ENCODE peak calls at places on chromosomes 7 and 10, in five cellular contexts. One of them, this sample, is unnamed.

GRCh38 chr10:102720337-102720736 is 5.9 kb downstream of the SFXN2 start:
- DNase-seq in activated T-helper 1 cell treated with anti-CD3 and anti-CD28 coated beads, Interleukin-2, amount 50 U/mL, for 16 hours: no peak
- DNase-seq in ACHN: no peak
- DNase-seq in HEK293T: no peak
- DNase-seq in GM04504: no peak
- DNase-seq in this sample: no peak

GRCh38 chr7:108246227-108246837 is 116.2 kb upstream of the LAMB4 start:
- DNase-seq in activated T-helper 1 cell treated with anti-CD3 and anti-CD28 coated beads, Interleukin-2, amount 50 U/mL, for 16 hours: no peak
- DNase-seq in ACHN: peak
- DNase-seq in HEK293T: no peak
- DNase-seq in GM04504: peak
- DNase-seq in this sample: no peak

GRCh38 chr7:147535619-147536200 is 1054.9 kb upstream of the C7orf33 start:
- DNase-seq in activated T-helper 1 cell treated with anti-CD3 and anti-CD28 coated beads, Interleukin-2, amount 50 U/mL, for 16 hours: no peak
- DNase-seq in ACHN: no peak
- DNase-seq in HEK293T: no peak
- DNase-seq in GM04504: peak
- DNase-seq in this sample: no peak

GRCh38 chr7:81600608-81601007 is 169.2 kb downstream of the HGF start:
- DNase-seq in activated T-helper 1 cell treated with anti-CD3 and anti-CD28 coated beads, Interleukin-2, amount 50 U/mL, for 16 hours: no peak
- DNase-seq in ACHN: no peak
- DNase-seq in HEK293T: no peak
- DNase-seq in GM04504: no peak
- DNase-seq in this sample: no peak

GRCh38 chr10:117175901-117176534 is 21.3 kb upstream of the KCNK18 start:
- DNase-seq in activated T-helper 1 cell treated with anti-CD3 and anti-CD28 coated beads, Interleukin-2, amount 50 U/mL, for 16 hours: peak
- DNase-seq in ACHN: peak
- DNase-seq in HEK293T: peak
- DNase-seq in GM04504: peak
- DNase-seq in this sample: peak

GRCh38 chr10:24596531-24596930 is 127.2 kb downstream of the ARHGAP21 start:
- DNase-seq in activated T-helper 1 cell treated with anti-CD3 and anti-CD28 coated beads, Interleukin-2, amount 50 U/mL, for 16 hours: no peak
- DNase-seq in ACHN: no peak
- DNase-seq in HEK293T: no peak
- DNase-seq in GM04504: no peak
- DNase-seq in this sample: no peak

GRCh38 chr7:144035385-144035784 is 13.4 kb upstream of the OR2A5 start:
- DNase-seq in activated T-helper 1 cell treated with anti-CD3 and anti-CD28 coated beads, Interleukin-2, amount 50 U/mL, for 16 hours: no peak
- DNase-seq in ACHN: no peak
- DNase-seq in HEK293T: no peak
- DNase-seq in GM04504: no peak
- DNase-seq in this sample: no peak

GRCh38 chr10:114486938-114487814 is 82.9 kb upstream of the AFAP1L2 start:
- DNase-seq in activated T-helper 1 cell treated with anti-CD3 and anti-CD28 coated beads, Interleukin-2, amount 50 U/mL, for 16 hours: no peak
- DNase-seq in ACHN: peak
- DNase-seq in HEK293T: peak
- DNase-seq in GM04504: no peak
- DNase-seq in this sample: no peak

GRCh38 chr10:30857803-30858202 is 173.9 kb downstream of the ZNF438 start:
- DNase-seq in activated T-helper 1 cell treated with anti-CD3 and anti-CD28 coated beads, Interleukin-2, amount 50 U/mL, for 16 hours: no peak
- DNase-seq in ACHN: no peak
- DNase-seq in HEK293T: no peak
- DNase-seq in GM04504: peak
- DNase-seq in this sample: no peak

GRCh38 chr10:69839696-69840345 is 38.1 kb downstream of the COL13A1 start:
- DNase-seq in activated T-helper 1 cell treated with anti-CD3 and anti-CD28 coated beads, Interleukin-2, amount 50 U/mL, for 16 hours: no peak
- DNase-seq in ACHN: peak
- DNase-seq in HEK293T: no peak
- DNase-seq in GM04504: peak
- DNase-seq in this sample: no peak

GRCh38 chr10:28985137-28985885 is 303.6 kb upstream of the LYZL1 start:
- DNase-seq in activated T-helper 1 cell treated with anti-CD3 and anti-CD28 coated beads, Interleukin-2, amount 50 U/mL, for 16 hours: no peak
- DNase-seq in ACHN: no peak
- DNase-seq in HEK293T: no peak
- DNase-seq in GM04504: no peak
- DNase-seq in this sample: no peak

GRCh38 chr10:29783211-29783947 is 148.6 kb upstream of the SVIL start:
- DNase-seq in activated T-helper 1 cell treated with anti-CD3 and anti-CD28 coated beads, Interleukin-2, amount 50 U/mL, for 16 hours: no peak
- DNase-seq in ACHN: no peak
- DNase-seq in HEK293T: no peak
- DNase-seq in GM04504: no peak
- DNase-seq in this sample: no peak

GRCh38 chr10:21807162-21807561 is 196.4 kb downstream of the DNAJC1 start:
- DNase-seq in activated T-helper 1 cell treated with anti-CD3 and anti-CD28 coated beads, Interleukin-2, amount 50 U/mL, for 16 hours: no peak
- DNase-seq in ACHN: no peak
- DNase-seq in HEK293T: peak
- DNase-seq in GM04504: no peak
- DNase-seq in this sample: no peak

GRCh38 chr10:45373783-45374450 is at the start of gene ALOX5:
- DNase-seq in activated T-helper 1 cell treated with anti-CD3 and anti-CD28 coated beads, Interleukin-2, amount 50 U/mL, for 16 hours: no peak
- DNase-seq in ACHN: peak
- DNase-seq in HEK293T: peak
- DNase-seq in GM04504: no peak
- DNase-seq in this sample: peak

GRCh38 chr7:87209295-87209924 is 10.1 kb downstream of the TMEM243 start:
- DNase-seq in activated T-helper 1 cell treated with anti-CD3 and anti-CD28 coated beads, Interleukin-2, amount 50 U/mL, for 16 hours: no peak
- DNase-seq in ACHN: no peak
- DNase-seq in HEK293T: no peak
- DNase-seq in GM04504: no peak
- DNase-seq in this sample: no peak

GRCh38 chr7:139721417-139721816 is 56.4 kb downstream of the HIPK2 start:
- DNase-seq in activated T-helper 1 cell treated with anti-CD3 and anti-CD28 coated beads, Interleukin-2, amount 50 U/mL, for 16 hours: no peak
- DNase-seq in ACHN: no peak
- DNase-seq in HEK293T: no peak
- DNase-seq in GM04504: no peak
- DNase-seq in this sample: no peak

GRCh38 chr10:92328999-92329398 is 38.0 kb downstream of the MARCHF5 start:
- DNase-seq in activated T-helper 1 cell treated with anti-CD3 and anti-CD28 coated beads, Interleukin-2, amount 50 U/mL, for 16 hours: no peak
- DNase-seq in ACHN: no peak
- DNase-seq in HEK293T: no peak
- DNase-seq in GM04504: no peak
- DNase-seq in this sample: no peak

GRCh38 chr10:60733189-60733815 is 45.0 kb upstream of the CDK1 start:
- DNase-seq in activated T-helper 1 cell treated with anti-CD3 and anti-CD28 coated beads, Interleukin-2, amount 50 U/mL, for 16 hours: peak
- DNase-seq in ACHN: peak
- DNase-seq in HEK293T: peak
- DNase-seq in GM04504: no peak
- DNase-seq in this sample: peak

GRCh38 chr7:18623389-18623788 is 127.8 kb downstream of the HDAC9 start:
- DNase-seq in activated T-helper 1 cell treated with anti-CD3 and anti-CD28 coated beads, Interleukin-2, amount 50 U/mL, for 16 hours: no peak
- DNase-seq in ACHN: no peak
- DNase-seq in HEK293T: no peak
- DNase-seq in GM04504: no peak
- DNase-seq in this sample: no peak

This sample was measured in mesothelial cell of epicardium.